ENCODE peak calls at places on chromosomes 6 and 20, in nine cellular contexts. Z is H9; H is GM03348; L is activated T-helper 1 cell treated with anti-CD3 and anti-CD28 coated beads, Interleukin-12 subunit alpha, Interleukin-12 subunit beta, Interleukin-2, Interleukin-4 antibody, amounts not matched to agents 30 ng/mL and 10 ng/mL and 1 ng/mL, durations not matched to agents 14 hours and 24 hours and 36 hours; M is SJCRH30; N is cardiac muscle cell; F is SW 1271; D is psoas muscle; K is EL. O is an unnamed sample.

GRCh38 chr20:51404297-51405060 is 138.0 kb downstream of the NFATC2 start:
- DNase-seq in Z (peak; percentile 29), H (no peak), L (peak; percentile 85), M (no peak), N (no peak), F (no peak), D (no peak), K (no peak), O (no peak)

GRCh38 chr6:150720774-150721233 is 121.1 kb downstream of the PLEKHG1 start:
- DNase-seq in Z (no peak), H (no peak), L (no peak), M (peak; percentile 48), N (peak; percentile 62), F (no peak), D (no peak), K (no peak), O (no peak)

GRCh38 chr6:29456971-29457370 is at the start of the genes OR11A1 and OR2H1:
- DNase-seq in Z (no peak), H (no peak), L (no peak), M (no peak), N (no peak), F (no peak), D (no peak), K (no peak), O (no peak)

GRCh38 chr6:139148557-139149220 is 13.8 kb downstream of the HECA start:
- DNase-seq in Z (no peak), H (no peak), L (no peak), M (no peak), N (no peak), F (no peak), D (no peak), K (no peak), O (no peak)

GRCh38 chr6:31776961-31777666 is at the start of gene VWA7:
- DNase-seq in Z (no peak), H (peak; percentile 85), L (peak; percentile 68), M (peak; percentile 45), N (peak; percentile 88), F (no peak), D (peak; percentile 73), K (peak; percentile 80), O (no peak)

GRCh38 chr6:100877851-100878250 is 3.3 kb downstream of the ASCC3 start:
- DNase-seq in Z (no peak), H (no peak), L (no peak), M (no peak), N (no peak), F (no peak), D (no peak), K (no peak), O (no peak)

GRCh38 chr6:12849420-12850200 is 133.0 kb downstream of the PHACTR1 start:
- DNase-seq in Z (no peak), H (peak; percentile 18), L (no peak), M (no peak), N (peak; percentile 35), F (no peak), D (no peak), K (peak; percentile 60), O (no peak)

GRCh38 chr6:81241717-81242116 is 510.8 kb downstream of the TENT5A start:
- DNase-seq in Z (no peak), H (peak; percentile 49), L (no peak), M (no peak), N (peak; percentile 73), F (no peak), D (no peak), K (peak; percentile 35), O (no peak)

GRCh38 chr20:61531553-61532345 is 279.7 kb downstream of the CDH4 start:
- DNase-seq in Z (no peak), H (no peak), L (no peak), M (no peak), N (peak; percentile 10), F (no peak), D (no peak), K (peak; percentile 51), O (no peak)

GRCh38 chr6:85669735-85670194 is 27.1 kb upstream of the SYNCRIP start:
- DNase-seq in Z (peak; percentile 54), H (no peak), L (peak; percentile 58), M (no peak), N (peak; percentile 36), F (no peak), D (no peak), K (peak; percentile 81), O (no peak)

GRCh38 chr20:15642099-15642498 is 931.1 kb downstream of the KIF16B start:
- DNase-seq in Z (no peak), H (no peak), L (no peak), M (no peak), N (no peak), F (no peak), D (no peak), K (no peak), O (no peak)